ENCODE peak calls at places on chromosomes 7 and 10, in four cellular contexts. I, A, N and J are unnamed samples.

GRCh38 chr7:23907012-23907411 is 197.0 kb downstream of the STK31 start:
- DNase-seq in A (no peak), I (no peak), N (no peak), J (no peak)

GRCh38 chr10:113199459-113199858 is 249.4 kb downstream of the TCF7L2 start:
- DNase-seq in A (no peak), N (no peak), I (no peak), J (no peak)

GRCh38 chr7:102938679-102939078 is 25.9 kb downstream of the LRRC17 start:
- DNase-seq in A (no peak), N (no peak), I (no peak), J (no peak)

GRCh38 chr7:137703291-137704010 is 143.3 kb downstream of the DGKI start:
- DNase-seq in N (no peak), I (no peak), A (no peak), J (no peak)

GRCh38 chr10:98344589-98345038 is 70.4 kb downstream of the PYROXD2 start:
- DNase-seq in I (no peak), N (no peak), A (no peak), J (no peak)

GRCh38 chr7:140876519-140877248 is 48.0 kb downstream of the BRAF start:
- DNase-seq in N (no peak), A (no peak), I (no peak), J (no peak)

GRCh38 chr10:59176241-59177030 is at the start of gene PHYHIPL:
- DNase-seq in A (peak; percentile 63), I (no peak), N (no peak), J (no peak)

GRCh38 chr10:93514496-93514895 is 18.1 kb downstream of the CEP55 start:
- DNase-seq in A (no peak), I (no peak), N (no peak), J (no peak)

GRCh38 chr7:45888185-45888992 is at the start of gene IGFBP1:
- DNase-seq in N (no peak), I (no peak), A (peak; percentile 95), J (no peak)

GRCh38 chr7:83934118-83934734 is 260.4 kb downstream of the SEMA3A start:
- DNase-seq in I (no peak), A (no peak), N (no peak), J (no peak)

GRCh38 chr10:76298329-76298728 is 866.9 kb downstream of the LRMDA start:
- DNase-seq in N (no peak), A (no peak), I (no peak), J (no peak)

GRCh38 chr7:3028071-3028766 is 15.4 kb downstream of the CARD11 start:
- DNase-seq in A (no peak), I (peak; percentile 64), N (no peak), J (no peak)

GRCh38 chr10:22501412-22501811 is 156.1 kb downstream of the SPAG6 start:
- DNase-seq in A (no peak), I (no peak), N (no peak), J (no peak)

GRCh38 chr7:1033546-1034145 is 10.7 kb upstream of the GPR146 start:
- DNase-seq in I (no peak), N (no peak), A (no peak), J (no peak)

GRCh38 chr7:32066441-32066840 is 3.8 kb downstream of the PDE1C start:
- DNase-seq in I (no peak), A (no peak), N (no peak), J (no peak)

GRCh38 chr10:71331736-71332135 is 12.7 kb downstream of the SLC29A3 start:
- DNase-seq in A (no peak), I (no peak), N (no peak), J (no peak)

GRCh38 chr10:44384601-44385422 is at the start of gene CXCL12:
- DNase-seq in A (no peak), I (no peak), N (no peak), J (no peak)

GRCh38 chr7:130493275-130493868 is 1.5 kb downstream of the MEST start:
- DNase-seq in I (no peak), N (no peak), A (no peak), J (no peak)

GRCh38 chr10:33952692-33953360 is 618.4 kb upstream of the NRP1 start:
- DNase-seq in I (no peak), A (no peak), N (no peak), J (no peak)

GRCh38 chr7:46089281-46089680 is 168.2 kb upstream of the IGFBP3 start:
- DNase-seq in I (no peak), A (no peak), N (no peak), J (no peak)

GRCh38 chr10:69275444-69275843 is 2.9 kb upstream of the HK1 start:
- DNase-seq in A (no peak), N (no peak), I (no peak), J (no peak)

GRCh38 chr7:29123611-29124190 is 22.6 kb downstream of the CPVL start:
- DNase-seq in I (no peak), A (no peak), N (no peak), J (no peak)

GRCh38 chr7:84247591-84247990 is 53.0 kb upstream of the SEMA3A start:
- DNase-seq in N (no peak), I (no peak), A (no peak), J (no peak)

GRCh38 chr10:123389520-123389919 is 235.3 kb downstream of the BUB3 start:
- DNase-seq in A (no peak), I (no peak), N (no peak), J (no peak)

GRCh38 chr7:142685877-142686508 is 63.3 kb upstream of the PRSS1 start:
- DNase-seq in A (no peak), N (no peak), I (no peak), J (no peak)
- TF ChIP-seq TCF7L2 in A (no peak), N (no peak), I (no peak), J (no peak)

DNA sequence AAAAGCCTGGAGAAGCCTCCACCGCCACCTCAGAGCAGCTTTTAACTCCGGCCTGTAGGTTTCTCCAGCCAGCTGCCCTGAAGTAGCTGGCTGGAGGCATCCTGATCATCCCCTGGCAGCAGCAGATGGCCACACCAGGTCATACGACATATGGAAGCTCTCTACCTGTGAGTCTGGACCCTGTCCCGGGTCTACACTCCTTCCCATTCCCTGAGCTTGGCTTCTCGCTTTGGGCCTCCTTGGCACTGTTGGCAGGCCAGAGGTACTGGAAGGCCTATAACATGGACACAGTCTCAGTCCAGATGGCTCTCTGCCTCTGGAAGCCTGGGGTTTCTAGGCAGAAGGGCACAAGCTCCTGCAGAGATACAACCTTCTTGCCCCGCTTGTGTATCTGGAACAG is 43.5 kb upstream of the TRIM8 start:
- DNase-seq in I (no peak), A (no peak), N (no peak), J (no peak)
- TF ChIP-seq TCF7L2 in I (no peak), A (no peak), N (no peak), J (no peak)

GRCh38 chr10:9239298-9239697 is 1184.8 kb downstream of the GATA3 start:
- DNase-seq in I (no peak), A (no peak), N (no peak), J (no peak)

GRCh38 chr10:9243861-9244515 is 1189.5 kb downstream of the GATA3 start:
- DNase-seq in N (no peak), I (no peak), A (no peak), J (no peak)

DNA sequence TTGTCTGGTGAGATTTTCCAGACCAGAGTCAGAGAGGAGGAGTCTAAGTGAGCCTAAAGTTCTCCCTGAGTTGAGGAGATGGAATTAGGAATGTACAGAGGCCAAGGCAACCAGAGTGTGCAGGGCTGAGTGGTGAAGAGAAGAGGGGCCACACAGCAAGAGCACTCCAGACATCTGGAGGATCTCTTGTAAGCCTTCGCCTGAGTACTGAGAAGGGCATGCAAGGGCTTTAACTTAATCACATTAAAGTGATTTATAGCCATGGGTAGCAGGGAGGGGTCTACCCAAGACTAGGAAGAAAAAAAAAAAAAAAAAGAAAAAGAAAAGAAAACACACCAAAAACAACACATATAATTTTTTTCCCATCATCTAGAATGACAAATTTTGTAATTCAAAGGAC is 1190.4 kb downstream of the GATA3 start:
- DNase-seq in N (no peak), A (no peak), I (no peak), J (no peak)
- TF ChIP-seq TCF7L2 in N (no peak), A (no peak), I (no peak), J (no peak)

DNA sequence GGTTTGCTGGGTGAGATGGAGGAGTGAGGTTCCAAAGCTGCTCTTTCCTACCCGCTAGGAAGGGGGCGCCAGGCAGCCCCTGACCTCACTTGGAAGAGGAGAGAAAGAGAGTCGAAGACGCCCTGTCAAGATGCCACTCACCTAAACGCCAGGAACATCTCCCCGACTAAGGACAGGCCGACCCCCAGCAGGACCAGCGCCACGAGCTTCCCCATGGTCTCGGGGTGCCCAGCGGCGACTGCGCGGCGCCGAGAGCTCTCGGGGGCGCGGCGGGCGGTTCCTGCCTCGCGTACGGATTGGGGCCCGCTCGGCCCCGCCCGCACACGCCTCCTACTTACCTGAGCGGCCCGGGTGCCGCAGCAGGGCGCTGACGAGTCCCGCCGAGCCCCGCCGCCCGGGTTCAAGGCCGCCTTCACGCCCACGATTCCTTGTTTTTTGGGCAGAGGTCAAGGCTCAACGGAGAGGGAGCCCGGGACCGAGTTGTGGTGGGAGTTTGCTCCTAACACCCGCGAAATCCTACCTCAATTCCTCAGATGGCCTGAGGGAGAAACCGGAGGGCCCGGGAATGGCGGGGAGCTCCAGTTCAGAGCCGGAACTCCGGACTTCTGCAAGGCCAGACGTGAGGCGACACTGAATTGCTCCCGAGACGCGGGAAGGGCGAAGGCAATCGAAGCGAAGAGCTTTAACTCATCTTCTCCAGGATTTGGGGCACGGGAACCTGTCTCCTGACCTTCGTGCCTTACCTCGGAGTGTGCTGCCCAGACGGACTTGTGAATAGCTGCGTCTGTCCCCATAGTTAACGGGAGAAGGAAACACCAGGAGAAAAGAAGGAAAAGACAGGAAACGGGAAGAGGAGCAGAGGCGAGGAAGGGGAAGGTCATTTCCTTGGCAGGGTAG is at the start of gene PON3:
- DNase-seq in N (peak; percentile 22), I (peak; percentile 61), A (peak; percentile 68), J (peak; percentile 41)
- TF ChIP-seq TCF7L2 in N (no peak), I (no peak), A (no peak), J (no peak)

DNA sequence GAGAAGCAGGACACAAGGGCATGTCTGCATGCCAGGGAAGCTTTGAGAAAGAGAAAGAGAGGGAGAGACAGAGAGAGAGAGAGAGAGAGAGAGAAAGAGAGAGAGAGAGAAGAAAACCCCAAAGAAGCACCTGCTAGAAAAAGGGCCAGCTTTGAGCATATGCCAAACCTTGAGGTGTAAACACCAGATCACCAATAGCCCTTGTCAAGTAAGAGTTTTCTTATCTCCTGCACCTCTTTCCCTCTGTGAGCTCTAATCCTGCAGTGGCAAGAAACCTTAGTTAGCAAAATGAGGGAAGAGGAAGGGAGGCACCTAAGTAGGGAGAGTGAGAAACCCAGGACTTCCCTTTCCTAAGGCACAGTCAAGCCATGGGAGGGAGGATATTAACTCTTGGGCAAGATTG is 11.3 kb upstream of the TRDMT1 start:
- DNase-seq in A (no peak), I (no peak), N (no peak), J (peak; percentile 62)
- TF ChIP-seq TCF7L2 in A (no peak), I (no peak), N (no peak), J (no peak)

GRCh38 chr7:28017372-28017771 is 163.2 kb downstream of the JAZF1 start:
- DNase-seq in I (no peak), A (no peak), N (no peak), J (no peak)
- TF ChIP-seq TCF7L2 in I (no peak), A (no peak), N (no peak), J (no peak)

GRCh38 chr10:12018438-12019342 is 23.9 kb downstream of the UPF2 start:
- DNase-seq in A (no peak), I (no peak), N (no peak), J (no peak)
- TF ChIP-seq TCF7L2 in A (no peak), I (no peak), N (no peak), J (no peak)